ENCODE peak calls at places on chromosome 12, in nine cellular contexts. Q is NCI-H774; O is stimulated activated CD4-positive, alpha-beta T cell treated with anti-CD3 and anti-CD28 coated beads, Interleukin-4, amount 100 ng/mL, for 1 hour; T is activated CD4-positive, CD25-positive, alpha-beta regulatory T cell; U is NCI-H187; I is germinal center; N is frontal cortex; J is iPS-NIHi11; S is activated CD4-positive, alpha-beta T cell treated with anti-CD3 and anti-CD28 coated beads, Interleukin-2, amount 10 ng/mL, durations not matched to agents 24 days and 14 days. K is an unnamed sample.

GRCh38 chr12:114638790-114639435 is 45.1 kb downstream of the TBX3 start:
- DNase-seq in S (no peak), Q (no peak), N (no peak), J (peak), U (no peak), T (no peak), O (no peak), I (no peak), K (no peak)

GRCh38 chr12:119319638-119320037 is 14.9 kb upstream of the CCDC60 start:
- DNase-seq in I (no peak), U (no peak), N (no peak), S (no peak), O (no peak), T (no peak), Q (no peak), J (no peak), K (no peak)

GRCh38 chr12:66971816-66972215 is 292.9 kb upstream of the GRIP1 start:
- DNase-seq in O (no peak), T (no peak), U (no peak), J (no peak), I (no peak), N (no peak), Q (no peak), S (no peak), K (no peak)

GRCh38 chr12:47507221-47507620 is 198.6 kb downstream of the RPAP3 start:
- DNase-seq in U (no peak), I (no peak), O (no peak), Q (no peak), J (no peak), S (no peak), N (no peak), T (no peak), K (no peak)

GRCh38 chr12:13126494-13126893 is 23.0 kb upstream of the GSG1 start:
- DNase-seq in I (no peak), S (no peak), U (no peak), T (no peak), J (no peak), Q (no peak), N (no peak), O (no peak), K (no peak)

GRCh38 chr12:82479511-82479910 is 121.2 kb downstream of the METTL25 start:
- DNase-seq in J (no peak), Q (peak), T (no peak), U (no peak), O (no peak), I (no peak), N (no peak), S (no peak), K (no peak)

GRCh38 chr12:88544991-88545684 is 35.1 kb downstream of the KITLG start:
- DNase-seq in Q (no peak), S (no peak), T (no peak), N (no peak), U (no peak), I (no peak), J (no peak), O (no peak), K (no peak)

GRCh38 chr12:82461851-82462250 is 103.5 kb downstream of the METTL25 start:
- DNase-seq in I (no peak), J (no peak), N (no peak), Q (no peak), U (no peak), S (no peak), O (no peak), T (no peak), K (no peak)

GRCh38 chr12:47349770-47350408 is 270.1 kb upstream of the AMIGO2 start:
- DNase-seq in N (no peak), J (no peak), T (no peak), O (peak), S (no peak), I (no peak), U (no peak), Q (no peak), K (no peak)

GRCh38 chr12:55997535-55997859 is 421 bp downstream of the SUOX start:
- DNase-seq in O (no peak), T (no peak), J (peak), S (no peak), N (no peak), Q (no peak), I (no peak), U (no peak), K (no peak)

K was measured in SJSA1.